ENCODE peak calls at places on chromosomes 7 and 10, in five cellular contexts. One of them, this sample, is unnamed.

GRCh38 chr7:3301831-3302618 is 973 bp downstream of the SDK1 start:
- DNase-seq in heart right ventricle: no peak
- DNase-seq in fibroblast of lung: peak; percentile 72
- DNase-seq in naive thymus-derived CD4-positive, alpha-beta T cell: peak; percentile 28
- DNase-seq in colonic mucosa: no peak
- DNase-seq in this sample: peak; percentile 72

GRCh38 chr7:12436896-12437535 is 33.4 kb upstream of the VWDE start:
- DNase-seq in colonic mucosa: no peak
- DNase-seq in heart right ventricle: no peak
- DNase-seq in fibroblast of lung: peak; percentile 31
- DNase-seq in naive thymus-derived CD4-positive, alpha-beta T cell: no peak
- DNase-seq in this sample: peak; percentile 5

GRCh38 chr10:23047201-23048050 is 48.0 kb upstream of the MSRB2 start:
- DNase-seq in fibroblast of lung: peak; percentile 12
- DNase-seq in colonic mucosa: no peak
- DNase-seq in naive thymus-derived CD4-positive, alpha-beta T cell: no peak
- DNase-seq in heart right ventricle: no peak
- DNase-seq in this sample: peak; percentile 11

GRCh38 chr7:30750574-30751256 is 1.2 kb upstream of the INMT start:
- DNase-seq in fibroblast of lung: peak; percentile 99
- DNase-seq in heart right ventricle: peak; percentile 73
- DNase-seq in naive thymus-derived CD4-positive, alpha-beta T cell: no peak
- DNase-seq in colonic mucosa: peak; percentile 70
- DNase-seq in this sample: no peak

GRCh38 chr7:129952164-129952652 is 552 bp downstream of the UBE2H start:
- DNase-seq in colonic mucosa: peak; percentile 66
- DNase-seq in fibroblast of lung: no peak
- DNase-seq in naive thymus-derived CD4-positive, alpha-beta T cell: peak; percentile 35
- DNase-seq in heart right ventricle: peak; percentile 38
- DNase-seq in this sample: peak; percentile 28

GRCh38 chr7:5854738-5855137 is 25.9 kb upstream of the OCM start:
- DNase-seq in colonic mucosa: no peak
- DNase-seq in naive thymus-derived CD4-positive, alpha-beta T cell: no peak
- DNase-seq in heart right ventricle: no peak
- DNase-seq in fibroblast of lung: no peak
- DNase-seq in this sample: no peak

GRCh38 chr7:73577627-73578341 is 595 bp downstream of the TBL2 start:
- DNase-seq in colonic mucosa: peak; percentile 43
- DNase-seq in fibroblast of lung: no peak
- DNase-seq in heart right ventricle: no peak
- DNase-seq in naive thymus-derived CD4-positive, alpha-beta T cell: no peak
- DNase-seq in this sample: no peak

GRCh38 chr7:22943997-22944396 is 69.9 kb downstream of the HYCC1 start:
- DNase-seq in fibroblast of lung: peak; percentile 93
- DNase-seq in heart right ventricle: no peak
- DNase-seq in naive thymus-derived CD4-positive, alpha-beta T cell: no peak
- DNase-seq in colonic mucosa: no peak
- DNase-seq in this sample: peak; percentile 32

GRCh38 chr7:27156508-27156898 is at the start of gene HOXA7:
- DNase-seq in colonic mucosa: peak; percentile 82
- DNase-seq in fibroblast of lung: peak; percentile 73
- DNase-seq in naive thymus-derived CD4-positive, alpha-beta T cell: no peak
- DNase-seq in heart right ventricle: no peak
- DNase-seq in this sample: no peak

GRCh38 chr10:132393695-132394181 is 3.3 kb upstream of the PWWP2B start:
- DNase-seq in colonic mucosa: no peak
- DNase-seq in fibroblast of lung: no peak
- DNase-seq in naive thymus-derived CD4-positive, alpha-beta T cell: no peak
- DNase-seq in heart right ventricle: no peak
- DNase-seq in this sample: no peak

GRCh38 chr7:729154-730000 is 2.3 kb upstream of the PRKAR1B start:
- DNase-seq in colonic mucosa: no peak
- DNase-seq in naive thymus-derived CD4-positive, alpha-beta T cell: no peak
- DNase-seq in fibroblast of lung: no peak
- DNase-seq in heart right ventricle: no peak
- DNase-seq in this sample: no peak

GRCh38 chr7:86733783-86734182 is 90.1 kb downstream of the GRM3 start:
- DNase-seq in fibroblast of lung: no peak
- DNase-seq in colonic mucosa: no peak
- DNase-seq in naive thymus-derived CD4-positive, alpha-beta T cell: no peak
- DNase-seq in heart right ventricle: no peak
- DNase-seq in this sample: peak; percentile 1

GRCh38 chr7:35015346-35015859 is 21.9 kb downstream of the DPY19L1 start:
- DNase-seq in fibroblast of lung: no peak
- DNase-seq in naive thymus-derived CD4-positive, alpha-beta T cell: no peak
- DNase-seq in colonic mucosa: no peak
- DNase-seq in heart right ventricle: no peak
- DNase-seq in this sample: no peak

GRCh38 chr7:88927-89921 is 103.1 kb upstream of the FAM20C start:
- DNase-seq in heart right ventricle: peak; percentile 30
- DNase-seq in fibroblast of lung: peak; percentile 90
- DNase-seq in colonic mucosa: no peak
- DNase-seq in naive thymus-derived CD4-positive, alpha-beta T cell: no peak
- DNase-seq in this sample: peak; percentile 94

GRCh38 chr7:144019457-144019856 is 19.3 kb downstream of the OR6B1 start:
- DNase-seq in fibroblast of lung: peak; percentile 93
- DNase-seq in heart right ventricle: peak; percentile 16
- DNase-seq in naive thymus-derived CD4-positive, alpha-beta T cell: no peak
- DNase-seq in colonic mucosa: no peak
- DNase-seq in this sample: peak; percentile 96

GRCh38 chr10:62005281-62005680 is 103.8 kb downstream of the ARID5B start:
- DNase-seq in colonic mucosa: no peak
- DNase-seq in naive thymus-derived CD4-positive, alpha-beta T cell: no peak
- DNase-seq in heart right ventricle: no peak
- DNase-seq in fibroblast of lung: no peak
- DNase-seq in this sample: no peak

GRCh38 chr7:30920584-30921539 is 9.2 kb downstream of the AQP1 start:
- DNase-seq in fibroblast of lung: peak; percentile 30
- DNase-seq in naive thymus-derived CD4-positive, alpha-beta T cell: no peak
- DNase-seq in colonic mucosa: no peak
- DNase-seq in heart right ventricle: peak; percentile 80
- DNase-seq in this sample: peak; percentile 79

GRCh38 chr10:113415246-113415645 is 137.6 kb upstream of the HABP2 start:
- DNase-seq in naive thymus-derived CD4-positive, alpha-beta T cell: no peak
- DNase-seq in heart right ventricle: no peak
- DNase-seq in fibroblast of lung: no peak
- DNase-seq in colonic mucosa: no peak
- DNase-seq in this sample: no peak

GRCh38 chr10:35712486-35712885 is 70.4 kb upstream of the FZD8 start:
- DNase-seq in fibroblast of lung: no peak
- DNase-seq in colonic mucosa: no peak
- DNase-seq in naive thymus-derived CD4-positive, alpha-beta T cell: no peak
- DNase-seq in heart right ventricle: no peak
- DNase-seq in this sample: no peak

GRCh38 chr7:27382307-27382706 is 139.7 kb downstream of the EVX1 start:
- DNase-seq in heart right ventricle: no peak
- DNase-seq in colonic mucosa: no peak
- DNase-seq in fibroblast of lung: no peak
- DNase-seq in naive thymus-derived CD4-positive, alpha-beta T cell: no peak
- DNase-seq in this sample: no peak

GRCh38 chr10:6024334-6024682 is 37.9 kb downstream of the IL2RA start:
- DNase-seq in naive thymus-derived CD4-positive, alpha-beta T cell: no peak
- DNase-seq in colonic mucosa: peak; percentile 13
- DNase-seq in fibroblast of lung: no peak
- DNase-seq in heart right ventricle: no peak
- DNase-seq in this sample: no peak

GRCh38 chr10:96306516-96306915 is 2.3 kb downstream of the DNTT start:
- DNase-seq in fibroblast of lung: no peak
- DNase-seq in naive thymus-derived CD4-positive, alpha-beta T cell: peak; percentile 46
- DNase-seq in colonic mucosa: no peak
- DNase-seq in heart right ventricle: peak; percentile 49
- DNase-seq in this sample: no peak

GRCh38 chr10:99234739-99235468 is 748 bp downstream of the HPSE2 start:
- DNase-seq in naive thymus-derived CD4-positive, alpha-beta T cell: no peak
- DNase-seq in colonic mucosa: no peak
- DNase-seq in fibroblast of lung: peak; percentile 50
- DNase-seq in heart right ventricle: no peak
- DNase-seq in this sample: peak; percentile 24

GRCh38 chr7:157445246-157445955 is 108.6 kb downstream of the DNAJB6 start:
- DNase-seq in fibroblast of lung: no peak
- DNase-seq in heart right ventricle: no peak
- DNase-seq in colonic mucosa: no peak
- DNase-seq in naive thymus-derived CD4-positive, alpha-beta T cell: no peak
- DNase-seq in this sample: no peak

GRCh38 chr10:118412918-118413317 is 70.8 kb upstream of the FAM204A start:
- DNase-seq in heart right ventricle: no peak
- DNase-seq in naive thymus-derived CD4-positive, alpha-beta T cell: no peak
- DNase-seq in colonic mucosa: no peak
- DNase-seq in fibroblast of lung: no peak
- DNase-seq in this sample: no peak

GRCh38 chr7:30163231-30163894 is 28.6 kb downstream of the MTURN start:
- DNase-seq in heart right ventricle: no peak
- DNase-seq in colonic mucosa: no peak
- DNase-seq in naive thymus-derived CD4-positive, alpha-beta T cell: no peak
- DNase-seq in fibroblast of lung: no peak
- DNase-seq in this sample: no peak

GRCh38 chr10:93062499-93063216 is 2.1 kb downstream of the CYP26C1 start:
- DNase-seq in naive thymus-derived CD4-positive, alpha-beta T cell: peak; percentile 37
- DNase-seq in colonic mucosa: peak; percentile 33
- DNase-seq in fibroblast of lung: peak; percentile 30
- DNase-seq in heart right ventricle: no peak
- DNase-seq in this sample: peak; percentile 75

GRCh38 chr7:43298617-43299016 is 186.2 kb downstream of the HECW1 start:
- DNase-seq in colonic mucosa: no peak
- DNase-seq in fibroblast of lung: no peak
- DNase-seq in naive thymus-derived CD4-positive, alpha-beta T cell: no peak
- DNase-seq in heart right ventricle: no peak
- DNase-seq in this sample: no peak

GRCh38 chr10:77756319-77757232 is 119.0 kb upstream of the KCNMA1 start:
- DNase-seq in naive thymus-derived CD4-positive, alpha-beta T cell: no peak
- DNase-seq in heart right ventricle: no peak
- DNase-seq in colonic mucosa: peak; percentile 44
- DNase-seq in fibroblast of lung: peak; percentile 79
- DNase-seq in this sample: peak; percentile 85

GRCh38 chr7:115359919-115360318 is 438.0 kb downstream of the MDFIC start:
- DNase-seq in naive thymus-derived CD4-positive, alpha-beta T cell: no peak
- DNase-seq in colonic mucosa: no peak
- DNase-seq in heart right ventricle: no peak
- DNase-seq in fibroblast of lung: no peak
- DNase-seq in this sample: no peak

GRCh38 chr10:119480667-119481066 is 61.9 kb downstream of the RGS10 start:
- DNase-seq in heart right ventricle: no peak
- DNase-seq in naive thymus-derived CD4-positive, alpha-beta T cell: no peak
- DNase-seq in fibroblast of lung: peak; percentile 59
- DNase-seq in colonic mucosa: no peak
- DNase-seq in this sample: no peak

GRCh38 chr7:146655928-146656797 is 539.6 kb downstream of the CNTNAP2 start:
- DNase-seq in colonic mucosa: no peak
- DNase-seq in heart right ventricle: no peak
- DNase-seq in naive thymus-derived CD4-positive, alpha-beta T cell: no peak
- DNase-seq in fibroblast of lung: peak; percentile 2
- DNase-seq in this sample: no peak

GRCh38 chr10:15474671-15475070 is 103.6 kb upstream of the FAM171A1 start:
- DNase-seq in naive thymus-derived CD4-positive, alpha-beta T cell: no peak
- DNase-seq in colonic mucosa: no peak
- DNase-seq in heart right ventricle: no peak
- DNase-seq in fibroblast of lung: peak; percentile 43
- DNase-seq in this sample: no peak

GRCh38 chr10:15472008-15472407 is 100.9 kb upstream of the FAM171A1 start:
- DNase-seq in naive thymus-derived CD4-positive, alpha-beta T cell: no peak
- DNase-seq in heart right ventricle: no peak
- DNase-seq in colonic mucosa: no peak
- DNase-seq in fibroblast of lung: no peak
- DNase-seq in this sample: no peak

GRCh38 chr10:15476337-15476736 is 105.2 kb upstream of the FAM171A1 start:
- DNase-seq in heart right ventricle: no peak
- DNase-seq in fibroblast of lung: no peak
- DNase-seq in naive thymus-derived CD4-positive, alpha-beta T cell: no peak
- DNase-seq in colonic mucosa: peak; percentile 50
- DNase-seq in this sample: no peak

GRCh38 chr10:15472431-15473400 is 101.6 kb upstream of the FAM171A1 start:
- DNase-seq in naive thymus-derived CD4-positive, alpha-beta T cell: no peak
- DNase-seq in heart right ventricle: peak; percentile 5
- DNase-seq in fibroblast of lung: peak; percentile 74
- DNase-seq in colonic mucosa: no peak
- DNase-seq in this sample: no peak

DNA sequence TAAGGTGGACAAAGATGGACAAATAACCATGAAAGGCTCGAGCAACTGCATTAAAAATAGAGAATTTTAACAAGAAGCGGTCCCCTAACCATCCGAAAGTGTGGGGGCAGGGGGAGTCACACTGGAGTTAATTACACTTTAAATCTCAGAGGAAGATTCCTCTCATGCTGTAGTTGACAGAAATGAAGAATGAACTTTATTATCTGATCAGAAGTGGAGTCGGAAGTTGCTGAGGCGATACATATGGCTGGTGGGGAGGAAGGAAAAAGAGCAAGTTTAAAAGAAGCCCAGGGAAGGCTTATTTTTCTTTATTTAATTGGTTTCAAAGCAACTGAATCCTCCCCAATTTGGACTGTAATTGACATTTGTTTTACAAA is 102.3 kb upstream of the FAM171A1 start:
- DNase-seq in colonic mucosa: no peak
- DNase-seq in naive thymus-derived CD4-positive, alpha-beta T cell: no peak
- DNase-seq in heart right ventricle: no peak
- DNase-seq in fibroblast of lung: no peak
- DNase-seq in this sample: no peak
- H3K27ac ChIP-seq in colonic mucosa: no peak overlapping the region
- H3K27ac ChIP-seq in naive thymus-derived CD4-positive, alpha-beta T cell: no peak overlapping the region
- H3K27ac ChIP-seq in heart right ventricle: no peak overlapping the region
- H3K27ac ChIP-seq in fibroblast of lung: no peak overlapping the region
- H3K27ac ChIP-seq in this sample: no peak overlapping the region

GRCh38 chr10:74926791-74927585 is 100.6 kb downstream of the KAT6B start:
- DNase-seq in fibroblast of lung: no peak
- DNase-seq in heart right ventricle: no peak
- DNase-seq in colonic mucosa: no peak
- DNase-seq in naive thymus-derived CD4-positive, alpha-beta T cell: no peak
- DNase-seq in this sample: no peak
- H3K27ac ChIP-seq in fibroblast of lung: no peak overlapping the region
- H3K27ac ChIP-seq in heart right ventricle: peak overlapping the region; percentile 4
- H3K27ac ChIP-seq in colonic mucosa: no peak overlapping the region
- H3K27ac ChIP-seq in naive thymus-derived CD4-positive, alpha-beta T cell: no peak overlapping the region
- H3K27ac ChIP-seq in this sample: no peak overlapping the region

GRCh38 chr7:51308738-51309102 is 7.9 kb downstream of the COBL start:
- DNase-seq in naive thymus-derived CD4-positive, alpha-beta T cell: no peak
- DNase-seq in fibroblast of lung: no peak
- DNase-seq in heart right ventricle: no peak
- DNase-seq in colonic mucosa: no peak
- DNase-seq in this sample: no peak
- H3K27ac ChIP-seq in naive thymus-derived CD4-positive, alpha-beta T cell: no peak overlapping the region
- H3K27ac ChIP-seq in fibroblast of lung: no peak overlapping the region
- H3K27ac ChIP-seq in heart right ventricle: no peak overlapping the region
- H3K27ac ChIP-seq in colonic mucosa: no peak overlapping the region
- H3K27ac ChIP-seq in this sample: no peak overlapping the region

DNA sequence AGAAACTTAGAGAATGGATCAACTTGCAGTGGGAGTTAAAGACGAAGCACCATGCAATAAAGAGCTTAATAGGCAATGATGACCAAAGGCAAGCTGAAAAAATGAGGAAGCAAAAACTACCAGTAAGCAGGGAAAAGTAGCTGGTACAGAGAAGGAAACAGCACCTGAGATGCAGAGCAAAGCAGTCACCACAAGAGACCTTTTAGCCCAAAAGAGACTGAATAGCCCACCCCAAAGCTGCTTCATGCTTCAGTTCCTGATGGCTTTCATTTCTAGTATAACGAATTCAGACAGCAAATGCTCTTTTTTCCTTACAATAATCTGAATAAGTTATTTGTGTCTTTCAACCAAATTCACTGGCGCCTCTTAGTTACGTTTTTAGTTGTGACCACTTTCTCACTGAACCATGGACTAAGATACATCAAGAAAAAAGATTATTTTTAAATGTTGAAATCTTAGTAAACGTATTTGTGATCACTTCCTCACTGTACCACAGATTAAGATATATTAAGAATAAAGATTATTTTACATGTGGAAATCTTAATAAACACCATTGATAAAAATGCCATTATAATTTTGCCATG is 76.0 kb downstream of the USP6NL start:
- DNase-seq in naive thymus-derived CD4-positive, alpha-beta T cell: no peak
- DNase-seq in fibroblast of lung: no peak
- DNase-seq in heart right ventricle: no peak
- DNase-seq in colonic mucosa: no peak
- DNase-seq in this sample: no peak
- H3K27ac ChIP-seq in naive thymus-derived CD4-positive, alpha-beta T cell: no peak overlapping the region
- H3K27ac ChIP-seq in fibroblast of lung: no peak overlapping the region
- H3K27ac ChIP-seq in heart right ventricle: no peak overlapping the region
- H3K27ac ChIP-seq in colonic mucosa: no peak overlapping the region
- H3K27ac ChIP-seq in this sample: no peak overlapping the region

This sample was measured in cardiac muscle cell.